ENCODE peak calls at places on chromosome 16, in six cellular contexts. One of them, this sample, is unnamed.

GRCh38 chr16:70803354-70803753 is 2.4 kb upstream of the VAC14 start:
- DNase-seq in kidney glomerular epithelial cell: no peak
- DNase-seq in KBM-7: no peak
- DNase-seq in effector memory CD8-positive, alpha-beta T cell: no peak
- DNase-seq in central memory CD4-positive, alpha-beta T cell: no peak
- DNase-seq in tibial artery: no peak
- DNase-seq in this sample: no peak

GRCh38 chr16:2706611-2707311 is 13.3 kb downstream of the PRSS27 start:
- DNase-seq in kidney glomerular epithelial cell: no peak
- DNase-seq in KBM-7: no peak
- DNase-seq in effector memory CD8-positive, alpha-beta T cell: no peak
- DNase-seq in central memory CD4-positive, alpha-beta T cell: no peak
- DNase-seq in tibial artery: no peak
- DNase-seq in this sample: no peak

GRCh38 chr16:4110680-4111079 is 5.6 kb downstream of the ADCY9 start:
- DNase-seq in kidney glomerular epithelial cell: no peak
- DNase-seq in KBM-7: no peak
- DNase-seq in effector memory CD8-positive, alpha-beta T cell: no peak
- DNase-seq in central memory CD4-positive, alpha-beta T cell: no peak
- DNase-seq in tibial artery: no peak
- DNase-seq in this sample: no peak

GRCh38 chr16:77131398-77131797 is 59.6 kb upstream of the MON1B start:
- DNase-seq in kidney glomerular epithelial cell: no peak
- DNase-seq in KBM-7: no peak
- DNase-seq in effector memory CD8-positive, alpha-beta T cell: no peak
- DNase-seq in central memory CD4-positive, alpha-beta T cell: no peak
- DNase-seq in tibial artery: no peak
- DNase-seq in this sample: no peak

GRCh38 chr16:71351558-71351901 is 7.0 kb upstream of the CALB2 start:
- DNase-seq in kidney glomerular epithelial cell: no peak
- DNase-seq in KBM-7: no peak
- DNase-seq in effector memory CD8-positive, alpha-beta T cell: no peak
- DNase-seq in central memory CD4-positive, alpha-beta T cell: no peak
- DNase-seq in tibial artery: no peak
- DNase-seq in this sample: no peak

GRCh38 chr16:29664133-29664912 is 1.3 kb downstream of the SPN start:
- DNase-seq in kidney glomerular epithelial cell: no peak
- DNase-seq in KBM-7: peak; percentile 65
- DNase-seq in effector memory CD8-positive, alpha-beta T cell: peak; percentile 40
- DNase-seq in central memory CD4-positive, alpha-beta T cell: peak; percentile 44
- DNase-seq in tibial artery: no peak
- DNase-seq in this sample: no peak

GRCh38 chr16:90008708-90009145 is 10.5 kb downstream of the DBNDD1 start:
- DNase-seq in kidney glomerular epithelial cell: no peak
- DNase-seq in KBM-7: peak; percentile 88
- DNase-seq in effector memory CD8-positive, alpha-beta T cell: peak; percentile 55
- DNase-seq in central memory CD4-positive, alpha-beta T cell: peak; percentile 59
- DNase-seq in tibial artery: no peak
- DNase-seq in this sample: no peak

GRCh38 chr16:70573451-70574121 is 50.0 kb downstream of the SF3B3 start:
- DNase-seq in kidney glomerular epithelial cell: peak; percentile 77
- DNase-seq in KBM-7: no peak
- DNase-seq in effector memory CD8-positive, alpha-beta T cell: no peak
- DNase-seq in central memory CD4-positive, alpha-beta T cell: no peak
- DNase-seq in tibial artery: no peak
- DNase-seq in this sample: no peak

GRCh38 chr16:30535777-30536190 is 1.1 kb upstream of the ZNF747 start:
- DNase-seq in kidney glomerular epithelial cell: peak; percentile 59
- DNase-seq in KBM-7: peak; percentile 69
- DNase-seq in effector memory CD8-positive, alpha-beta T cell: no peak
- DNase-seq in central memory CD4-positive, alpha-beta T cell: peak; percentile 57
- DNase-seq in tibial artery: peak; percentile 84
- DNase-seq in this sample: peak; percentile 70

GRCh38 chr16:75996491-75996890 is 270.2 kb upstream of the CPHXL start:
- DNase-seq in kidney glomerular epithelial cell: no peak
- DNase-seq in KBM-7: no peak
- DNase-seq in effector memory CD8-positive, alpha-beta T cell: no peak
- DNase-seq in central memory CD4-positive, alpha-beta T cell: no peak
- DNase-seq in tibial artery: no peak
- DNase-seq in this sample: no peak

GRCh38 chr16:9151597-9151996 is 60.2 kb downstream of the HAPSTR1 start:
- DNase-seq in kidney glomerular epithelial cell: no peak
- DNase-seq in KBM-7: no peak
- DNase-seq in effector memory CD8-positive, alpha-beta T cell: no peak
- DNase-seq in central memory CD4-positive, alpha-beta T cell: no peak
- DNase-seq in tibial artery: no peak
- DNase-seq in this sample: no peak

GRCh38 chr16:89199241-89200123 is 855 bp downstream of the SLC22A31 start:
- DNase-seq in kidney glomerular epithelial cell: no peak
- DNase-seq in KBM-7: no peak
- DNase-seq in effector memory CD8-positive, alpha-beta T cell: no peak
- DNase-seq in central memory CD4-positive, alpha-beta T cell: no peak
- DNase-seq in tibial artery: no peak
- DNase-seq in this sample: no peak

GRCh38 chr16:81841709-81842108 is 62.6 kb downstream of the PLCG2 start:
- DNase-seq in kidney glomerular epithelial cell: no peak
- DNase-seq in KBM-7: no peak
- DNase-seq in effector memory CD8-positive, alpha-beta T cell: peak; percentile 40
- DNase-seq in central memory CD4-positive, alpha-beta T cell: no peak
- DNase-seq in tibial artery: no peak
- DNase-seq in this sample: no peak

GRCh38 chr16:66020642-66021041 is 345.8 kb upstream of the CDH5 start:
- DNase-seq in kidney glomerular epithelial cell: no peak
- DNase-seq in KBM-7: no peak
- DNase-seq in effector memory CD8-positive, alpha-beta T cell: no peak
- DNase-seq in central memory CD4-positive, alpha-beta T cell: no peak
- DNase-seq in tibial artery: no peak
- DNase-seq in this sample: no peak

GRCh38 chr16:81443688-81444447 is 740 bp upstream of the CMIP start:
- DNase-seq in kidney glomerular epithelial cell: no peak
- DNase-seq in KBM-7: no peak
- DNase-seq in effector memory CD8-positive, alpha-beta T cell: no peak
- DNase-seq in central memory CD4-positive, alpha-beta T cell: no peak
- DNase-seq in tibial artery: peak; percentile 76
- DNase-seq in this sample: no peak

GRCh38 chr16:27450836-27451341 is 48.9 kb downstream of the IL21R start:
- DNase-seq in kidney glomerular epithelial cell: peak; percentile 35
- DNase-seq in KBM-7: no peak
- DNase-seq in effector memory CD8-positive, alpha-beta T cell: peak; percentile 32
- DNase-seq in central memory CD4-positive, alpha-beta T cell: no peak
- DNase-seq in tibial artery: no peak
- DNase-seq in this sample: peak; percentile 32

GRCh38 chr16:85421338-85422123 is 191.6 kb upstream of the GSE1 start:
- DNase-seq in kidney glomerular epithelial cell: no peak
- DNase-seq in KBM-7: no peak
- DNase-seq in effector memory CD8-positive, alpha-beta T cell: no peak
- DNase-seq in central memory CD4-positive, alpha-beta T cell: no peak
- DNase-seq in tibial artery: no peak
- DNase-seq in this sample: no peak

GRCh38 chr16:55942821-55943220 is 67.6 kb upstream of the CES5A start:
- DNase-seq in kidney glomerular epithelial cell: no peak
- DNase-seq in KBM-7: no peak
- DNase-seq in effector memory CD8-positive, alpha-beta T cell: no peak
- DNase-seq in central memory CD4-positive, alpha-beta T cell: no peak
- DNase-seq in tibial artery: no peak
- DNase-seq in this sample: no peak

GRCh38 chr16:68072038-68072695 is 13.0 kb upstream of the NFATC3 start:
- DNase-seq in kidney glomerular epithelial cell: peak; percentile 63
- DNase-seq in KBM-7: no peak
- DNase-seq in effector memory CD8-positive, alpha-beta T cell: no peak
- DNase-seq in central memory CD4-positive, alpha-beta T cell: no peak
- DNase-seq in tibial artery: no peak
- DNase-seq in this sample: no peak

GRCh38 chr16:75218256-75219076 is at the start of gene CTRB1:
- DNase-seq in kidney glomerular epithelial cell: no peak
- DNase-seq in KBM-7: no peak
- DNase-seq in effector memory CD8-positive, alpha-beta T cell: no peak
- DNase-seq in central memory CD4-positive, alpha-beta T cell: no peak
- DNase-seq in tibial artery: no peak
- DNase-seq in this sample: no peak

GRCh38 chr16:75527825-75528299 is 8.0 kb downstream of the CHST5 start:
- DNase-seq in kidney glomerular epithelial cell: no peak
- DNase-seq in KBM-7: no peak
- DNase-seq in effector memory CD8-positive, alpha-beta T cell: no peak
- DNase-seq in central memory CD4-positive, alpha-beta T cell: no peak
- DNase-seq in tibial artery: no peak
- DNase-seq in this sample: no peak

GRCh38 chr16:31331141-31331764 is 23.7 kb upstream of the ITGAX start:
- DNase-seq in kidney glomerular epithelial cell: no peak
- DNase-seq in KBM-7: no peak
- DNase-seq in effector memory CD8-positive, alpha-beta T cell: peak; percentile 28
- DNase-seq in central memory CD4-positive, alpha-beta T cell: no peak
- DNase-seq in tibial artery: no peak
- DNase-seq in this sample: no peak

GRCh38 chr16:4414187-4414909 is 2.0 kb downstream of the CORO7 start:
- DNase-seq in kidney glomerular epithelial cell: no peak
- DNase-seq in KBM-7: no peak
- DNase-seq in effector memory CD8-positive, alpha-beta T cell: peak; percentile 70
- DNase-seq in central memory CD4-positive, alpha-beta T cell: peak; percentile 95
- DNase-seq in tibial artery: no peak
- DNase-seq in this sample: no peak

GRCh38 chr16:78163772-78164391 is 64.4 kb downstream of the WWOX start:
- DNase-seq in kidney glomerular epithelial cell: no peak
- DNase-seq in KBM-7: no peak
- DNase-seq in effector memory CD8-positive, alpha-beta T cell: no peak
- DNase-seq in central memory CD4-positive, alpha-beta T cell: no peak
- DNase-seq in tibial artery: no peak
- DNase-seq in this sample: no peak

GRCh38 chr16:7746971-7747370 is 414.3 kb downstream of the RBFOX1 start:
- DNase-seq in kidney glomerular epithelial cell: no peak
- DNase-seq in KBM-7: no peak
- DNase-seq in effector memory CD8-positive, alpha-beta T cell: no peak
- DNase-seq in central memory CD4-positive, alpha-beta T cell: no peak
- DNase-seq in tibial artery: no peak
- DNase-seq in this sample: no peak

GRCh38 chr16:54462766-54463165 is 176.2 kb upstream of the IRX3 start:
- DNase-seq in kidney glomerular epithelial cell: no peak
- DNase-seq in KBM-7: no peak
- DNase-seq in effector memory CD8-positive, alpha-beta T cell: no peak
- DNase-seq in central memory CD4-positive, alpha-beta T cell: no peak
- DNase-seq in tibial artery: no peak
- DNase-seq in this sample: no peak

GRCh38 chr16:12398736-12399047 is 405.0 kb downstream of the CPPED1 start:
- DNase-seq in kidney glomerular epithelial cell: no peak
- DNase-seq in KBM-7: no peak
- DNase-seq in effector memory CD8-positive, alpha-beta T cell: no peak
- DNase-seq in central memory CD4-positive, alpha-beta T cell: no peak
- DNase-seq in tibial artery: no peak
- DNase-seq in this sample: no peak

GRCh38 chr16:75256059-75256870 is 4.8 kb upstream of the BCAR1 start:
- DNase-seq in kidney glomerular epithelial cell: no peak
- DNase-seq in KBM-7: no peak
- DNase-seq in effector memory CD8-positive, alpha-beta T cell: no peak
- DNase-seq in central memory CD4-positive, alpha-beta T cell: no peak
- DNase-seq in tibial artery: peak; percentile 87
- DNase-seq in this sample: no peak

GRCh38 chr16:88593489-88593888 is 23.3 kb downstream of the ZC3H18 start:
- DNase-seq in kidney glomerular epithelial cell: no peak
- DNase-seq in KBM-7: no peak
- DNase-seq in effector memory CD8-positive, alpha-beta T cell: no peak
- DNase-seq in central memory CD4-positive, alpha-beta T cell: no peak
- DNase-seq in tibial artery: no peak
- DNase-seq in this sample: no peak